ENCODE peak calls at places on chromosome 1, in nine cellular contexts. One of them, this sample, is unnamed.

GRCh38 chr1:178632619-178633018 is 92.4 kb upstream of the RALGPS2 start:
- DNase-seq in psoas muscle: no peak
- DNase-seq in left ventricle myocardium inferior: no peak
- DNase-seq in cardiac muscle cell: no peak
- DNase-seq in OCI-LY7: no peak
- DNase-seq in esophagus muscularis mucosa: no peak
- DNase-seq in upper lobe of right lung: no peak
- DNase-seq in AG09309: peak; percentile 29
- DNase-seq in tibial nerve: no peak
- DNase-seq in this sample: no peak

GRCh38 chr1:177229781-177230180 is 59.0 kb downstream of the BRINP2 start:
- DNase-seq in left ventricle myocardium inferior: no peak
- DNase-seq in esophagus muscularis mucosa: no peak
- DNase-seq in AG09309: no peak
- DNase-seq in psoas muscle: no peak
- DNase-seq in OCI-LY7: no peak
- DNase-seq in tibial nerve: no peak
- DNase-seq in upper lobe of right lung: no peak
- DNase-seq in cardiac muscle cell: no peak
- DNase-seq in this sample: no peak

GRCh38 chr1:23726669-23727068 is 16.6 kb upstream of the ELOA start:
- DNase-seq in upper lobe of right lung: no peak
- DNase-seq in OCI-LY7: peak; percentile 45
- DNase-seq in psoas muscle: no peak
- DNase-seq in AG09309: no peak
- DNase-seq in left ventricle myocardium inferior: no peak
- DNase-seq in cardiac muscle cell: no peak
- DNase-seq in esophagus muscularis mucosa: no peak
- DNase-seq in tibial nerve: no peak
- DNase-seq in this sample: no peak

GRCh38 chr1:35369922-35370671 is 101.6 kb downstream of the ZMYM4 start:
- DNase-seq in tibial nerve: peak; percentile 59
- DNase-seq in psoas muscle: peak; percentile 48
- DNase-seq in cardiac muscle cell: no peak
- DNase-seq in upper lobe of right lung: no peak
- DNase-seq in AG09309: peak; percentile 27
- DNase-seq in esophagus muscularis mucosa: no peak
- DNase-seq in left ventricle myocardium inferior: peak; percentile 63
- DNase-seq in OCI-LY7: peak; percentile 20
- DNase-seq in this sample: peak; percentile 64

GRCh38 chr1:205248793-205249601 is 21.3 kb downstream of the TMCC2 start:
- DNase-seq in left ventricle myocardium inferior: peak; percentile 45
- DNase-seq in tibial nerve: peak; percentile 44
- DNase-seq in esophagus muscularis mucosa: no peak
- DNase-seq in upper lobe of right lung: peak; percentile 82
- DNase-seq in AG09309: no peak
- DNase-seq in cardiac muscle cell: peak; percentile 62
- DNase-seq in OCI-LY7: no peak
- DNase-seq in psoas muscle: no peak
- DNase-seq in this sample: no peak

GRCh38 chr1:200473698-200474371 is 64.0 kb upstream of the ZNF281 start:
- DNase-seq in OCI-LY7: no peak
- DNase-seq in esophagus muscularis mucosa: no peak
- DNase-seq in tibial nerve: no peak
- DNase-seq in upper lobe of right lung: no peak
- DNase-seq in cardiac muscle cell: peak; percentile 28
- DNase-seq in left ventricle myocardium inferior: no peak
- DNase-seq in psoas muscle: no peak
- DNase-seq in AG09309: no peak
- DNase-seq in this sample: no peak

GRCh38 chr1:54409156-54410142 is 3.3 kb upstream of the SSBP3 start:
- DNase-seq in OCI-LY7: peak; percentile 60
- DNase-seq in AG09309: no peak
- DNase-seq in esophagus muscularis mucosa: no peak
- DNase-seq in left ventricle myocardium inferior: no peak
- DNase-seq in cardiac muscle cell: no peak
- DNase-seq in tibial nerve: no peak
- DNase-seq in upper lobe of right lung: no peak
- DNase-seq in psoas muscle: no peak
- DNase-seq in this sample: peak; percentile 72

GRCh38 chr1:20480261-20481157 is 5.5 kb downstream of the CAMK2N1 start:
- DNase-seq in left ventricle myocardium inferior: no peak
- DNase-seq in psoas muscle: no peak
- DNase-seq in AG09309: no peak
- DNase-seq in tibial nerve: no peak
- DNase-seq in OCI-LY7: no peak
- DNase-seq in cardiac muscle cell: no peak
- DNase-seq in esophagus muscularis mucosa: no peak
- DNase-seq in upper lobe of right lung: peak; percentile 12
- DNase-seq in this sample: no peak

GRCh38 chr1:31387612-31388011 is 14.7 kb upstream of the FABP3 start:
- DNase-seq in AG09309: no peak
- DNase-seq in tibial nerve: no peak
- DNase-seq in OCI-LY7: no peak
- DNase-seq in cardiac muscle cell: no peak
- DNase-seq in upper lobe of right lung: no peak
- DNase-seq in left ventricle myocardium inferior: no peak
- DNase-seq in psoas muscle: no peak
- DNase-seq in esophagus muscularis mucosa: no peak
- DNase-seq in this sample: no peak

GRCh38 chr1:173191011-173191410 is 16.1 kb downstream of the TNFSF4 start:
- DNase-seq in esophagus muscularis mucosa: no peak
- DNase-seq in OCI-LY7: no peak
- DNase-seq in psoas muscle: no peak
- DNase-seq in left ventricle myocardium inferior: no peak
- DNase-seq in AG09309: no peak
- DNase-seq in cardiac muscle cell: no peak
- DNase-seq in upper lobe of right lung: no peak
- DNase-seq in tibial nerve: no peak
- DNase-seq in this sample: no peak

GRCh38 chr1:113388621-113389355 is 1.5 kb upstream of the MAGI3 start:
- DNase-seq in psoas muscle: no peak
- DNase-seq in OCI-LY7: no peak
- DNase-seq in cardiac muscle cell: peak; percentile 19
- DNase-seq in left ventricle myocardium inferior: no peak
- DNase-seq in esophagus muscularis mucosa: no peak
- DNase-seq in AG09309: no peak
- DNase-seq in tibial nerve: no peak
- DNase-seq in upper lobe of right lung: no peak
- DNase-seq in this sample: no peak

GRCh38 chr1:59146056-59146455 is 150.8 kb upstream of the FGGY start:
- DNase-seq in esophagus muscularis mucosa: no peak
- DNase-seq in upper lobe of right lung: no peak
- DNase-seq in cardiac muscle cell: no peak
- DNase-seq in OCI-LY7: no peak
- DNase-seq in tibial nerve: no peak
- DNase-seq in AG09309: no peak
- DNase-seq in left ventricle myocardium inferior: no peak
- DNase-seq in psoas muscle: no peak
- DNase-seq in this sample: no peak
- H3K4me3 ChIP-seq in esophagus muscularis mucosa: peak overlapping the region; percentile 60
- H3K4me3 ChIP-seq in upper lobe of right lung: peak overlapping the region; percentile 54
- H3K4me3 ChIP-seq in cardiac muscle cell: no peak overlapping the region
- H3K4me3 ChIP-seq in OCI-LY7: no peak overlapping the region
- H3K4me3 ChIP-seq in tibial nerve: peak overlapping the region; percentile 43
- H3K4me3 ChIP-seq in AG09309: no peak overlapping the region
- H3K4me3 ChIP-seq in left ventricle myocardium inferior: peak overlapping the region; percentile 72
- H3K4me3 ChIP-seq in psoas muscle: peak overlapping the region; percentile 71
- H3K4me3 ChIP-seq in this sample: no peak overlapping the region

GRCh38 chr1:13723810-13724209 is 23.8 kb downstream of the PRDM2 start:
- DNase-seq in tibial nerve: no peak
- DNase-seq in cardiac muscle cell: no peak
- DNase-seq in OCI-LY7: no peak
- DNase-seq in psoas muscle: no peak
- DNase-seq in upper lobe of right lung: no peak
- DNase-seq in AG09309: no peak
- DNase-seq in left ventricle myocardium inferior: no peak
- DNase-seq in esophagus muscularis mucosa: no peak
- DNase-seq in this sample: no peak
- H3K4me3 ChIP-seq in tibial nerve: no peak overlapping the region
- H3K4me3 ChIP-seq in cardiac muscle cell: no peak overlapping the region
- H3K4me3 ChIP-seq in OCI-LY7: no peak overlapping the region
- H3K4me3 ChIP-seq in psoas muscle: no peak overlapping the region
- H3K4me3 ChIP-seq in upper lobe of right lung: no peak overlapping the region
- H3K4me3 ChIP-seq in AG09309: no peak overlapping the region
- H3K4me3 ChIP-seq in left ventricle myocardium inferior: no peak overlapping the region
- H3K4me3 ChIP-seq in esophagus muscularis mucosa: no peak overlapping the region
- H3K4me3 ChIP-seq in this sample: no peak overlapping the region

DNA sequence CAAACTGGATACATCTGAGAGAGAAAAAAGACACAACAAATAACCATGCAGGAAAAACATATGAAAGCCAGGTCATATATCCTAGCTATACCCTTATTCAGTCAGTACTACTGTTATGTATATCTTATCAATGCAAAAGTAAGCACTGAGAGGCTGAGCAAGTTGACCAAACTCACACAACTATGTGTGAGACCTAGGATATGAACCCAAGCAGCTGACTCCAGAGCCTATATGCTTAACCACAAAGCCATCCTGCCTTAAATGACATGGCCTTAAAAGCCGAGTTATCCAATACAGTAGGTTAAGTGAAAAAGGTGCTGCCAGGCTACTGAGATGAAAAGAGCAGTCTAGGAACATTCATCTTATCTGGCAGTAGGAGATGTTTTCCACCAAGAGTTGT is 151.6 kb downstream of the RERE start:
- DNase-seq in esophagus muscularis mucosa: no peak
- DNase-seq in upper lobe of right lung: no peak
- DNase-seq in left ventricle myocardium inferior: no peak
- DNase-seq in psoas muscle: no peak
- DNase-seq in AG09309: no peak
- DNase-seq in tibial nerve: no peak
- DNase-seq in cardiac muscle cell: no peak
- DNase-seq in OCI-LY7: no peak
- DNase-seq in this sample: peak; percentile 30
- H3K4me3 ChIP-seq in esophagus muscularis mucosa: no peak overlapping the region
- H3K4me3 ChIP-seq in upper lobe of right lung: no peak overlapping the region
- H3K4me3 ChIP-seq in left ventricle myocardium inferior: no peak overlapping the region
- H3K4me3 ChIP-seq in psoas muscle: no peak overlapping the region
- H3K4me3 ChIP-seq in AG09309: no peak overlapping the region
- H3K4me3 ChIP-seq in tibial nerve: no peak overlapping the region
- H3K4me3 ChIP-seq in cardiac muscle cell: no peak overlapping the region
- H3K4me3 ChIP-seq in OCI-LY7: no peak overlapping the region
- H3K4me3 ChIP-seq in this sample: no peak overlapping the region

GRCh38 chr1:161201828-161202712 is at the start of gene NDUFS2:
- DNase-seq in OCI-LY7: peak; percentile 99
- DNase-seq in AG09309: peak; percentile 98
- DNase-seq in psoas muscle: peak; percentile 97
- DNase-seq in left ventricle myocardium inferior: peak; percentile 98
- DNase-seq in esophagus muscularis mucosa: peak; percentile 99
- DNase-seq in cardiac muscle cell: peak; percentile 100
- DNase-seq in tibial nerve: peak; percentile 96
- DNase-seq in upper lobe of right lung: peak; percentile 97
- DNase-seq in this sample: peak; percentile 98

GRCh38 chr1:161200421-161200991 is 1.7 kb upstream of the ADAMTS4 start:
- DNase-seq in AG09309: no peak
- DNase-seq in upper lobe of right lung: no peak
- DNase-seq in OCI-LY7: no peak
- DNase-seq in psoas muscle: no peak
- DNase-seq in esophagus muscularis mucosa: no peak
- DNase-seq in tibial nerve: no peak
- DNase-seq in left ventricle myocardium inferior: no peak
- DNase-seq in cardiac muscle cell: no peak
- DNase-seq in this sample: no peak

GRCh38 chr1:161199506-161200119 is 759 bp upstream of the ADAMTS4 start:
- DNase-seq in tibial nerve: no peak
- DNase-seq in cardiac muscle cell: no peak
- DNase-seq in psoas muscle: no peak
- DNase-seq in upper lobe of right lung: no peak
- DNase-seq in esophagus muscularis mucosa: no peak
- DNase-seq in OCI-LY7: no peak
- DNase-seq in left ventricle myocardium inferior: no peak
- DNase-seq in AG09309: no peak
- DNase-seq in this sample: no peak

GRCh38 chr1:161198877-161199431 is at the start of gene ADAMTS4:
- DNase-seq in left ventricle myocardium inferior: peak; percentile 73
- DNase-seq in psoas muscle: peak; percentile 58
- DNase-seq in esophagus muscularis mucosa: no peak
- DNase-seq in tibial nerve: peak; percentile 50
- DNase-seq in OCI-LY7: no peak
- DNase-seq in upper lobe of right lung: no peak
- DNase-seq in cardiac muscle cell: peak; percentile 43
- DNase-seq in AG09309: peak; percentile 77
- DNase-seq in this sample: no peak

GRCh38 chr1:161200992-161201827 is 957 bp upstream of the NDUFS2 start:
- DNase-seq in left ventricle myocardium inferior: peak; percentile 56
- DNase-seq in psoas muscle: peak; percentile 49
- DNase-seq in esophagus muscularis mucosa: peak; percentile 95
- DNase-seq in OCI-LY7: no peak
- DNase-seq in upper lobe of right lung: no peak
- DNase-seq in cardiac muscle cell: no peak
- DNase-seq in AG09309: no peak
- DNase-seq in tibial nerve: peak; percentile 80
- DNase-seq in this sample: no peak
- H3K4me3 ChIP-seq in left ventricle myocardium inferior: peak overlapping the region; percentile 86
- H3K4me3 ChIP-seq in psoas muscle: peak overlapping the region; percentile 87
- H3K4me3 ChIP-seq in esophagus muscularis mucosa: peak overlapping the region; percentile 76
- H3K4me3 ChIP-seq in OCI-LY7: peak overlapping the region; percentile 75
- H3K4me3 ChIP-seq in upper lobe of right lung: peak overlapping the region; percentile 89
- H3K4me3 ChIP-seq in cardiac muscle cell: no peak overlapping the region
- H3K4me3 ChIP-seq in AG09309: peak overlapping the region; percentile 85
- H3K4me3 ChIP-seq in tibial nerve: peak overlapping the region; percentile 36
- H3K4me3 ChIP-seq in this sample: peak overlapping the region; percentile 97

DNA sequence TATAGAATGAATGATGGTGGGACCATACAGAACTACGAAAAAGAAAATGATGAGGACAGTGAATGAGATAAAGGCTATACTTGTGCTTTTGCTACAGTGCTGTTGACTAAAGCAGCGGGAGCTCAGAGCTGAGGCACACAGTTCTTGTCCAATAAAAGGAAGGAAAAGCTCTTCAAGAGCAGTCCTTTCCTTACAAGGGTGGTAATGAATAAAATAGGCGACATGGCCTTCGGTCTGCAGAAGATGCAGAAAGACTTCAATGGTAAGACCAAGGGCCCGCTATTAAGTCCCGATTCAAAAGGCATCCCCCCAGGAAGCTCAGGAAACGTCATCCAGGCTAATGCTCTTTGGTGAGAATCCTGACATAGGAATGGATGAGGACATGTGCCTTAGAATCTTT is 44.4 kb downstream of the GNG12 start:
- DNase-seq in OCI-LY7: no peak
- DNase-seq in left ventricle myocardium inferior: no peak
- DNase-seq in upper lobe of right lung: no peak
- DNase-seq in psoas muscle: no peak
- DNase-seq in esophagus muscularis mucosa: peak; percentile 55
- DNase-seq in tibial nerve: no peak
- DNase-seq in cardiac muscle cell: no peak
- DNase-seq in AG09309: no peak
- DNase-seq in this sample: no peak
- H3K4me3 ChIP-seq in OCI-LY7: no peak overlapping the region
- H3K4me3 ChIP-seq in left ventricle myocardium inferior: no peak overlapping the region
- H3K4me3 ChIP-seq in upper lobe of right lung: no peak overlapping the region
- H3K4me3 ChIP-seq in psoas muscle: no peak overlapping the region
- H3K4me3 ChIP-seq in esophagus muscularis mucosa: no peak overlapping the region
- H3K4me3 ChIP-seq in tibial nerve: no peak overlapping the region
- H3K4me3 ChIP-seq in cardiac muscle cell: no peak overlapping the region
- H3K4me3 ChIP-seq in AG09309: no peak overlapping the region
- H3K4me3 ChIP-seq in this sample: no peak overlapping the region

GRCh38 chr1:181056560-181056959 is 22.8 kb downstream of the MR1 start:
- DNase-seq in psoas muscle: no peak
- DNase-seq in AG09309: no peak
- DNase-seq in left ventricle myocardium inferior: no peak
- DNase-seq in upper lobe of right lung: no peak
- DNase-seq in tibial nerve: no peak
- DNase-seq in OCI-LY7: no peak
- DNase-seq in esophagus muscularis mucosa: no peak
- DNase-seq in cardiac muscle cell: no peak
- DNase-seq in this sample: no peak
- H3K4me3 ChIP-seq in psoas muscle: no peak overlapping the region
- H3K4me3 ChIP-seq in AG09309: no peak overlapping the region
- H3K4me3 ChIP-seq in left ventricle myocardium inferior: no peak overlapping the region
- H3K4me3 ChIP-seq in upper lobe of right lung: no peak overlapping the region
- H3K4me3 ChIP-seq in tibial nerve: no peak overlapping the region
- H3K4me3 ChIP-seq in OCI-LY7: no peak overlapping the region
- H3K4me3 ChIP-seq in esophagus muscularis mucosa: no peak overlapping the region
- H3K4me3 ChIP-seq in cardiac muscle cell: no peak overlapping the region
- H3K4me3 ChIP-seq in this sample: no peak overlapping the region

This sample was measured in Jurkat, Clone E6-1.